ENCODE peak calls at places on chromosomes 12 and 14, in four cellular contexts. T, R, F and Z are unnamed samples.

GRCh38 chr14:100383727-100384158 is 60.6 kb downstream of the SLC25A47 start:
- DNase-seq in F (peak; percentile 83), T (peak; percentile 88), R (no peak), Z (peak; percentile 84)

GRCh38 chr12:110107369-110108281 is 16.5 kb upstream of the IFT81 start:
- DNase-seq in T (no peak), F (no peak), R (no peak), Z (peak; percentile 31)

GRCh38 chr14:97978336-97978735 is 1181.2 kb downstream of the VRK1 start:
- DNase-seq in R (peak; percentile 6), T (peak; percentile 81), F (peak; percentile 68), Z (peak; percentile 92)

GRCh38 chr12:45349911-45350310 is 134.0 kb downstream of the ANO6 start:
- DNase-seq in T (no peak), R (no peak), F (no peak), Z (peak; percentile 20)

GRCh38 chr12:100953217-100953616 is 158.6 kb downstream of the ANO4 start:
- DNase-seq in R (no peak), T (no peak), F (no peak), Z (peak; percentile 47)

GRCh38 chr12:67420506-67420905 is 151.3 kb downstream of the CAND1 start:
- DNase-seq in R (no peak), T (no peak), F (no peak), Z (no peak)

GRCh38 chr14:32413967-32414640 is 85.0 kb downstream of the AKAP6 start:
- DNase-seq in F (no peak), T (no peak), R (no peak), Z (no peak)

GRCh38 chr12:49518914-49519573 is 19.8 kb upstream of the KCNH3 start:
- DNase-seq in F (no peak), R (no peak), T (no peak), Z (peak; percentile 33)

GRCh38 chr14:100783630-100784321 is 42.1 kb upstream of the MEG3 start:
- DNase-seq in F (no peak), T (no peak), R (no peak), Z (no peak)

GRCh38 chr14:100106260-100106659 is 41.0 kb downstream of the EVL start:
- DNase-seq in T (no peak), F (no peak), R (no peak), Z (no peak)

GRCh38 chr12:80419660-80420059 is 24.4 kb upstream of the PTPRQ start:
- DNase-seq in R (no peak), F (no peak), T (no peak), Z (peak; percentile 26)

GRCh38 chr14:88323520-88324199 is 591 bp upstream of the KCNK10 start:
- DNase-seq in R (no peak), F (peak; percentile 65), T (peak; percentile 69), Z (peak; percentile 36)

GRCh38 chr14:68522510-68523325 is 270.1 kb downstream of the ZFP36L1 start:
- DNase-seq in F (peak; percentile 44), T (no peak), R (no peak), Z (peak; percentile 37)

GRCh38 chr14:103115845-103116572 is 7.3 kb upstream of the TNFAIP2 start:
- DNase-seq in R (no peak), T (no peak), F (no peak), Z (no peak)

GRCh38 chr12:123115409-123116111 is 35.3 kb downstream of the PITPNM2 start:
- DNase-seq in T (no peak), F (no peak), R (no peak), Z (no peak)

GRCh38 chr12:71455028-71455737 is 15.6 kb downstream of the LGR5 start:
- DNase-seq in T (no peak), R (no peak), F (no peak), Z (no peak)

GRCh38 chr14:99574099-99574880 is 29.7 kb downstream of the CCDC85C start:
- DNase-seq in F (peak; percentile 91), R (no peak), T (peak; percentile 84), Z (peak; percentile 72)

GRCh38 chr12:28242129-28242887 is 52.1 kb downstream of the CCDC91 start:
- DNase-seq in F (no peak), T (peak; percentile 14), R (no peak), Z (no peak)

GRCh38 chr14:80784824-80785223 is 156.7 kb downstream of the CEP128 start:
- DNase-seq in F (no peak), T (no peak), R (no peak), Z (no peak)

GRCh38 chr14:82403972-82404371 is 870.3 kb upstream of the SEL1L start:
- DNase-seq in F (peak; percentile 62), R (no peak), T (no peak), Z (no peak)

GRCh38 chr12:7934153-7934552 is 1.8 kb downstream of the SLC2A3 start:
- DNase-seq in F (no peak), T (no peak), R (no peak), Z (no peak)

GRCh38 chr12:67651380-67651695 is 2.8 kb downstream of the DYRK2 start:
- DNase-seq in R (no peak), T (peak; percentile 43), F (peak; percentile 27), Z (peak; percentile 35)

GRCh38 chr12:69014047-69014446 is 81.1 kb upstream of the CPM start:
- DNase-seq in R (no peak), F (no peak), T (no peak), Z (no peak)

GRCh38 chr12:44558340-44559100 is 317.6 kb downstream of the NELL2 start:
- DNase-seq in T (no peak), F (no peak), R (no peak), Z (no peak)

GRCh38 chr14:27484633-27485032 is 886.8 kb upstream of the NOVA1 start:
- DNase-seq in F (no peak), T (no peak), R (no peak), Z (no peak)

GRCh38 chr12:116321913-116322312 is 44.4 kb upstream of the MED13L start:
- DNase-seq in T (no peak), F (no peak), R (no peak), Z (no peak)

GRCh38 chr12:20366776-20367409 is 1.4 kb upstream of the PDE3A start:
- DNase-seq in F (no peak), R (no peak), T (no peak), Z (no peak)

GRCh38 chr12:131005161-131006035 is 51.7 kb downstream of the ADGRD1 start:
- DNase-seq in F (no peak), T (no peak), R (no peak), Z (no peak)

GRCh38 chr12:728781-729180 is 23.6 kb upstream of the WNK1 start:
- DNase-seq in T (no peak), R (no peak), F (no peak), Z (no peak)

GRCh38 chr12:97943359-97943758 is 480.8 kb downstream of the RMST start:
- DNase-seq in T (peak; percentile 21), R (no peak), F (no peak), Z (no peak)

GRCh38 chr12:20510811-20511210 is 142.5 kb downstream of the PDE3A start:
- DNase-seq in F (no peak), T (no peak), R (no peak), Z (no peak)

GRCh38 chr12:121290410-121290809 is 6.1 kb downstream of the CAMKK2 start:
- DNase-seq in F (no peak), R (no peak), T (no peak), Z (no peak)

GRCh38 chr14:20720741-20721140 is 24.9 kb upstream of the EDDM3A start:
- DNase-seq in F (no peak), R (no peak), T (no peak), Z (no peak)

GRCh38 chr12:131052063-131052781 is 98.5 kb downstream of the ADGRD1 start:
- DNase-seq in R (no peak), F (no peak), T (no peak), Z (no peak)

GRCh38 chr12:96487214-96487613 is 2.2 kb upstream of the CFAP54 start:
- DNase-seq in F (no peak), R (no peak), T (no peak), Z (no peak)

GRCh38 chr12:120474092-120474960 is 4.8 kb upstream of the SRSF9 start:
- DNase-seq in F (no peak), R (peak; percentile 80), T (peak; percentile 42), Z (peak; percentile 42)

GRCh38 chr14:64774272-64774671 is 70.0 kb downstream of the PLEKHG3 start:
- DNase-seq in T (no peak), F (no peak), R (no peak), Z (no peak)

GRCh38 chr14:96627811-96628775 is 125.9 kb downstream of the PAPOLA start:
- DNase-seq in F (no peak), R (no peak), T (no peak), Z (no peak)

GRCh38 chr12:12801649-12802048 is 11.5 kb upstream of the DDX47 start:
- DNase-seq in R (no peak), T (no peak), F (no peak), Z (no peak)

GRCh38 chr14:105489607-105490317 is 1.3 kb upstream of the TEDC1 start:
- DNase-seq in F (peak; percentile 90), T (peak; percentile 93), R (peak; percentile 85), Z (peak; percentile 93)

GRCh38 chr12:51869931-51870330 is 18.0 kb upstream of the ANKRD33 start:
- DNase-seq in R (no peak), F (no peak), T (no peak), Z (no peak)

GRCh38 chr12:51871126-51871525 is 16.8 kb upstream of the ANKRD33 start:
- DNase-seq in F (no peak), R (no peak), T (no peak), Z (no peak)

GRCh38 chr12:51867796-51868428 is 19.4 kb upstream of the FIGNL2 start:
- DNase-seq in F (no peak), T (no peak), R (no peak), Z (no peak)

GRCh38 chr12:51868821-51869489 is 18.9 kb upstream of the ANKRD33 start:
- DNase-seq in T (peak; percentile 65), R (no peak), F (no peak), Z (no peak)

DNA sequence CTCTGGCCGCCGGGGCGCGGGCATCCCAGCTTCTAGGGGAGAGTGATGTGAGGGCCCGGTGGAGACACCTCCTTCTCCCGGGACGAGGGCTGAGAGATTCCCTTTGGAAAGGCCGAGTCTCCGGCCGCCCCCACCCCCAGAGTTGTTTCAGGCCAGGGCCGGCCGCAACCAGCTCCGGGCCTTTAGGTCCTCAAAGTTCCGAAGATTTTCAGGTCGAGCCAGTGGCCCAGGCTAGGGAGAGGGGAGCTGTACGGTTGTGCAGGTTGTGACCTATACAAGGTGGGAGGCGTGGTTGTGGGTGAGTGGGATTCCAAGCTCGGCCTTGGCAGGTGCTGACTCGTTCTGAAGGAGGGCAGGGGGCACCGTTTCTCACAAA is 18.4 kb upstream of the ANKRD33 start:
- DNase-seq in T (peak; percentile 50), R (no peak), F (no peak), Z (no peak)
- H3K4me1 ChIP-seq in T (peaks cover 56% of the 10 kb centered on the region), R (peaks cover 6% of the 10 kb centered on the region), F (peaks cover 30% of the 10 kb centered on the region), Z (peaks cover 32% of the 10 kb centered on the region)

GRCh38 chr14:101823511-101824120 is 62.1 kb downstream of the PPP2R5C start:
- DNase-seq in T (no peak), R (no peak), F (no peak), Z (no peak)
- H3K4me3 ChIP-seq in T (no peak overlapping the region), R (no peak overlapping the region), F (no peak overlapping the region), Z (no peak overlapping the region)

GRCh38 chr12:113867258-113867657 is 98.9 kb downstream of the RBM19 start:
- DNase-seq in R (no peak), F (no peak), T (peak; percentile 68), Z (no peak)
- TF ChIP-seq CTCF in R (peak; percentile 13), F (peak; percentile 53), T (peak; percentile 66), Z (peak; percentile 56)

GRCh38 chr12:124756151-124756550 is 107.5 kb downstream of the SCARB1 start:
- DNase-seq in R (no peak), T (no peak), F (no peak), Z (no peak)
- H3K4me1 ChIP-seq in R (no peaks in the 10 kb centered on the region), T (peaks cover 17% of the 10 kb centered on the region), F (peaks cover 2% of the 10 kb centered on the region), Z (peaks cover 40% of the 10 kb centered on the region)

GRCh38 chr14:53963491-53964227 is 7.0 kb upstream of the BMP4 start:
- DNase-seq in T (peak; percentile 67), R (no peak), F (peak; percentile 65), Z (no peak)
- H3K4me3 ChIP-seq in T (peak overlapping the region; percentile 67), R (peak overlapping the region; percentile 22), F (peak overlapping the region; percentile 24), Z (no peak overlapping the region)

GRCh38 chr12:119459481-119459880 is 125.0 kb downstream of the CCDC60 start:
- DNase-seq in R (no peak), T (no peak), F (no peak), Z (no peak)
- TF ChIP-seq CTCF in R (no peak), T (no peak), F (no peak), Z (no peak)